ENCODE peak calls at places on chromosomes 6 and 20, in five cellular contexts. S is HCT116, U is AG09309, X is upper lobe of right lung, Q is amygdala. K is an unnamed sample.

GRCh38 chr20:39112196-39112743 is 150.1 kb downstream of the DHX35 start:
- DNase-seq in S (peak), U (no peak), X (no peak), Q (no peak), K (peak)

GRCh38 chr20:33687993-33688937 is 2.1 kb upstream of the E2F1 start:
- DNase-seq in S (no peak), U (no peak), X (no peak), Q (no peak), K (no peak)

GRCh38 chr6:110548124-110548847 is 71.9 kb upstream of the SLC22A16 start:
- DNase-seq in S (no peak), U (no peak), X (no peak), Q (no peak), K (no peak)

GRCh38 chr6:8941578-8941977 is 506.2 kb upstream of the SLC35B3 start:
- DNase-seq in S (no peak), U (no peak), X (no peak), Q (no peak), K (no peak)

GRCh38 chr6:100592929-100593328 is 128.2 kb upstream of the SIM1 start:
- DNase-seq in S (no peak), U (no peak), X (no peak), Q (no peak), K (no peak)

GRCh38 chr6:43944908-43945777 is 175.1 kb downstream of the VEGFA start:
- DNase-seq in S (no peak), U (no peak), X (no peak), Q (no peak), K (no peak)

GRCh38 chr6:33613794-33614166 is 7.3 kb upstream of the ITPR3 start:
- DNase-seq in S (no peak), U (peak), X (no peak), Q (no peak), K (no peak)

GRCh38 chr20:259991-260390 is 2.5 kb downstream of the DEFB132 start:
- DNase-seq in S (no peak), U (no peak), X (no peak), Q (no peak), K (no peak)

GRCh38 chr6:119344306-119344705 is 5.3 kb downstream of the MAN1A1 start:
- DNase-seq in S (no peak), U (no peak), X (no peak), Q (no peak), K (no peak)

GRCh38 chr20:58084966-58085365 is 143.5 kb downstream of the ANKRD60 start:
- DNase-seq in S (no peak), U (no peak), X (no peak), Q (no peak), K (no peak)